ENCODE peak calls at places on chromosomes 1 and 21, in seven cellular contexts. H is left kidney, M is spleen, Z is globus pallidus, A is HEK293T, F is NCI-H524, N is NCI-H446 treated with DMSO at 0.1 percent for 48 hours. U is an unnamed sample.
A peak's percentile ranks its signal among the peaks of the same experiment; 100 is the strongest.

GRCh38 chr1:33065301-33065700 is 15.7 kb upstream of the AZIN2 start:
- DNase-seq in Z (no peak), F (no peak), A (no peak), M (no peak), N (no peak), H (no peak), U (no peak)

GRCh38 chr21:46532080-46532479 is 72.8 kb downstream of the S100B start:
- DNase-seq in Z (no peak), F (no peak), A (no peak), M (no peak), H (no peak), N (no peak), U (no peak)

GRCh38 chr1:190104959-190105358 is 372.7 kb downstream of the BRINP3 start:
- DNase-seq in N (no peak), M (no peak), Z (no peak), F (peak; percentile 30), A (no peak), H (no peak), U (no peak)

GRCh38 chr1:48017716-48018115 is 20.5 kb upstream of the TRABD2B start:
- DNase-seq in M (no peak), F (no peak), H (no peak), Z (no peak), N (no peak), A (no peak), U (no peak)

GRCh38 chr21:31921079-31921478 is 48.3 kb downstream of the HUNK start:
- DNase-seq in F (no peak), N (no peak), A (no peak), H (no peak), M (no peak), Z (no peak), U (no peak)

GRCh38 chr1:23959461-23960290 is at the start of gene PNRC2:
- DNase-seq in A (peak; percentile 94), H (peak; percentile 99), N (peak; percentile 97), F (peak; percentile 90), M (peak; percentile 98), Z (peak; percentile 97), U (peak; percentile 83)

GRCh38 chr1:156896490-156897033 is 3.0 kb downstream of the PEAR1 start:
- DNase-seq in H (no peak), F (no peak), N (no peak), Z (no peak), M (no peak), A (no peak), U (no peak)

GRCh38 chr1:110385369-110385768 is 5.5 kb downstream of the SLC16A4 start:
- DNase-seq in F (no peak), Z (no peak), M (no peak), N (no peak), H (no peak), A (no peak), U (no peak)

GRCh38 chr1:229040630-229041358 is 230.1 kb upstream of the RAB4A start:
- DNase-seq in M (no peak), A (no peak), Z (no peak), H (no peak), F (no peak), N (no peak), U (no peak)

GRCh38 chr1:166605137-166605536 is 234.1 kb upstream of the POGK start:
- DNase-seq in F (no peak), A (no peak), H (no peak), Z (no peak), M (no peak), N (no peak), U (no peak)

GRCh38 chr1:21935393-21935804 is 1.7 kb downstream of the HSPG2 start:
- DNase-seq in N (no peak), M (no peak), Z (no peak), A (no peak), H (no peak), F (no peak), U (no peak)